ENCODE peak calls at places on chromosome 13, in eight cellular contexts. One of them, this sample, is unnamed. For H3K27me3, the result is how much of the 10 kb centered on the place peaks cover.

GRCh38 chr13:35767256-35767981 is 290.9 kb upstream of the MAB21L1 start:
- DNase-seq in thoracic aorta: no peak
- DNase-seq in IMR-90: no peak
- DNase-seq in SK-N-SH: no peak
- DNase-seq in Peyer's patch: no peak
- DNase-seq in H9: no peak
- DNase-seq in PC-3: no peak
- DNase-seq in transverse colon: no peak
- DNase-seq in this sample: no peak

GRCh38 chr13:27024781-27025492 is 146.7 kb downstream of the USP12 start:
- DNase-seq in thoracic aorta: no peak
- DNase-seq in IMR-90: no peak
- DNase-seq in SK-N-SH: no peak
- DNase-seq in Peyer's patch: no peak
- DNase-seq in H9: peak
- DNase-seq in PC-3: no peak
- DNase-seq in transverse colon: no peak
- DNase-seq in this sample: no peak

GRCh38 chr13:49435992-49436391 is 7.9 kb downstream of the CAB39L start:
- DNase-seq in thoracic aorta: no peak
- DNase-seq in IMR-90: peak
- DNase-seq in SK-N-SH: no peak
- DNase-seq in Peyer's patch: no peak
- DNase-seq in H9: no peak
- DNase-seq in PC-3: no peak
- DNase-seq in transverse colon: no peak
- DNase-seq in this sample: no peak

GRCh38 chr13:26050568-26051230 is 1.1 kb downstream of the SHISA2 start:
- DNase-seq in thoracic aorta: no peak
- DNase-seq in IMR-90: no peak
- DNase-seq in SK-N-SH: peak
- DNase-seq in Peyer's patch: no peak
- DNase-seq in H9: peak
- DNase-seq in PC-3: no peak
- DNase-seq in transverse colon: no peak
- DNase-seq in this sample: peak

GRCh38 chr13:110047511-110047910 is 259.4 kb downstream of the COL4A1 start:
- DNase-seq in thoracic aorta: peak
- DNase-seq in IMR-90: peak
- DNase-seq in SK-N-SH: peak
- DNase-seq in Peyer's patch: no peak
- DNase-seq in H9: no peak
- DNase-seq in PC-3: peak
- DNase-seq in transverse colon: no peak
- DNase-seq in this sample: no peak

GRCh38 chr13:45885194-45885593 is 33.6 kb upstream of the SIAH3 start:
- DNase-seq in thoracic aorta: no peak
- DNase-seq in IMR-90: no peak
- DNase-seq in SK-N-SH: no peak
- DNase-seq in Peyer's patch: no peak
- DNase-seq in H9: no peak
- DNase-seq in PC-3: no peak
- DNase-seq in transverse colon: no peak
- DNase-seq in this sample: no peak

GRCh38 chr13:97540696-97541095 is 106.7 kb downstream of the RAP2A start:
- DNase-seq in thoracic aorta: no peak
- DNase-seq in IMR-90: peak
- DNase-seq in SK-N-SH: no peak
- DNase-seq in Peyer's patch: no peak
- DNase-seq in H9: no peak
- DNase-seq in PC-3: no peak
- DNase-seq in transverse colon: no peak
- DNase-seq in this sample: no peak

GRCh38 chr13:102642475-102642874 is 45.7 kb downstream of the TPP2 start:
- DNase-seq in thoracic aorta: no peak
- DNase-seq in IMR-90: no peak
- DNase-seq in SK-N-SH: no peak
- DNase-seq in Peyer's patch: no peak
- DNase-seq in H9: no peak
- DNase-seq in PC-3: no peak
- DNase-seq in transverse colon: peak
- DNase-seq in this sample: no peak

GRCh38 chr13:112171570-112171965 is 104.6 kb downstream of the SOX1 start:
- DNase-seq in thoracic aorta: no peak
- DNase-seq in IMR-90: no peak
- DNase-seq in SK-N-SH: no peak
- DNase-seq in Peyer's patch: no peak
- DNase-seq in H9: no peak
- DNase-seq in PC-3: no peak
- DNase-seq in transverse colon: no peak
- DNase-seq in this sample: no peak

GRCh38 chr13:29438772-29439171 is 156.7 kb downstream of the SLC7A1 start:
- DNase-seq in thoracic aorta: no peak
- DNase-seq in IMR-90: no peak
- DNase-seq in SK-N-SH: no peak
- DNase-seq in Peyer's patch: no peak
- DNase-seq in H9: no peak
- DNase-seq in PC-3: no peak
- DNase-seq in transverse colon: no peak
- DNase-seq in this sample: no peak

GRCh38 chr13:33279898-33280549 is 5.5 kb downstream of the STARD13 start:
- DNase-seq in thoracic aorta: no peak
- DNase-seq in IMR-90: peak
- DNase-seq in SK-N-SH: no peak
- DNase-seq in Peyer's patch: no peak
- DNase-seq in H9: no peak
- DNase-seq in PC-3: peak
- DNase-seq in transverse colon: no peak
- DNase-seq in this sample: no peak

GRCh38 chr13:94298346-94298745 is 181.1 kb downstream of the DCT start:
- DNase-seq in thoracic aorta: no peak
- DNase-seq in IMR-90: no peak
- DNase-seq in SK-N-SH: no peak
- DNase-seq in Peyer's patch: no peak
- DNase-seq in H9: no peak
- DNase-seq in PC-3: no peak
- DNase-seq in transverse colon: no peak
- DNase-seq in this sample: no peak

GRCh38 chr13:71870036-71870435 is 3.0 kb upstream of the DACH1 start:
- DNase-seq in thoracic aorta: no peak
- DNase-seq in IMR-90: no peak
- DNase-seq in SK-N-SH: no peak
- DNase-seq in Peyer's patch: no peak
- DNase-seq in H9: no peak
- DNase-seq in PC-3: no peak
- DNase-seq in transverse colon: no peak
- DNase-seq in this sample: no peak

GRCh38 chr13:47794963-47795362 is 206.1 kb downstream of the SUCLA2 start:
- DNase-seq in thoracic aorta: no peak
- DNase-seq in IMR-90: peak
- DNase-seq in SK-N-SH: peak
- DNase-seq in Peyer's patch: no peak
- DNase-seq in H9: no peak
- DNase-seq in PC-3: peak
- DNase-seq in transverse colon: no peak
- DNase-seq in this sample: no peak
- TF ChIP-seq CTCF in thoracic aorta: no peak
- TF ChIP-seq CTCF in IMR-90: peak
- TF ChIP-seq CTCF in SK-N-SH: peak
- TF ChIP-seq CTCF in Peyer's patch: no peak
- TF ChIP-seq CTCF in H9: peak
- TF ChIP-seq CTCF in PC-3: peak
- TF ChIP-seq CTCF in transverse colon: peak
- TF ChIP-seq CTCF in this sample: peak

GRCh38 chr13:111068009-111068350 is 47.1 kb upstream of the ARHGEF7 start:
- DNase-seq in thoracic aorta: no peak
- DNase-seq in IMR-90: no peak
- DNase-seq in SK-N-SH: no peak
- DNase-seq in Peyer's patch: no peak
- DNase-seq in H9: no peak
- DNase-seq in PC-3: no peak
- DNase-seq in transverse colon: no peak
- DNase-seq in this sample: no peak

GRCh38 chr13:111065698-111066097 is 49.4 kb upstream of the ARHGEF7 start:
- DNase-seq in thoracic aorta: no peak
- DNase-seq in IMR-90: no peak
- DNase-seq in SK-N-SH: no peak
- DNase-seq in Peyer's patch: no peak
- DNase-seq in H9: no peak
- DNase-seq in PC-3: no peak
- DNase-seq in transverse colon: no peak
- DNase-seq in this sample: no peak

GRCh38 chr13:111064661-111065060 is 50.4 kb upstream of the ARHGEF7 start:
- DNase-seq in thoracic aorta: no peak
- DNase-seq in IMR-90: no peak
- DNase-seq in SK-N-SH: no peak
- DNase-seq in Peyer's patch: no peak
- DNase-seq in H9: no peak
- DNase-seq in PC-3: no peak
- DNase-seq in transverse colon: no peak
- DNase-seq in this sample: no peak

GRCh38 chr13:111062305-111062704 is 52.8 kb upstream of the ARHGEF7 start:
- DNase-seq in thoracic aorta: no peak
- DNase-seq in IMR-90: no peak
- DNase-seq in SK-N-SH: no peak
- DNase-seq in Peyer's patch: no peak
- DNase-seq in H9: no peak
- DNase-seq in PC-3: no peak
- DNase-seq in transverse colon: no peak
- DNase-seq in this sample: no peak

DNA sequence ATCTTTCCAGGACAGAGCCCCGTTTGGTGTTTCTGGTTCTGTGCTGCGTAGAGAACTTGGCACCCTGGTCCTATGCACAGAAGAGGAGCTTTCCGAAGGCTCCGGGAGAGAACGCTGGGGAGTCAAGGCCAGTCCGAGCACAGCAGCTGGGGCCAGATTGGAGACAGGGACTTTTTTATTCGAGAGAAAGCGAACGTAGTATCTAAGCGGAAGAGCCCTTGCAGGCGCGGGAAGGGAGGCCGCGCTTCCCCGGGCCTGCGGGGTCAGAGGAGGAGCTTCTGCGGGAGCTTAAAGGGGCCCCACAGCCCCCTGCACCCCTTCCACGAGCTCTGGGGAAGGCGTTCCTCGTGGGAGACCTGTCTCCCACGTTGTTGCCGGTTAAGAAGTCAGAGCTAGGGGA is 48.6 kb upstream of the ARHGEF7 start:
- DNase-seq in thoracic aorta: no peak
- DNase-seq in IMR-90: no peak
- DNase-seq in SK-N-SH: peak
- DNase-seq in Peyer's patch: no peak
- DNase-seq in H9: no peak
- DNase-seq in PC-3: no peak
- DNase-seq in transverse colon: no peak
- DNase-seq in this sample: no peak
- H3K27me3 ChIP-seq in thoracic aorta: under half
- H3K27me3 ChIP-seq in IMR-90: under half
- H3K27me3 ChIP-seq in SK-N-SH: under half
- H3K27me3 ChIP-seq in Peyer's patch: under half
- H3K27me3 ChIP-seq in H9: under half
- H3K27me3 ChIP-seq in PC-3: under half
- H3K27me3 ChIP-seq in transverse colon: under half
- H3K27me3 ChIP-seq in this sample: under half

GRCh38 chr13:79402074-79402635 is 3.9 kb downstream of the RBM26 start:
- DNase-seq in thoracic aorta: no peak
- DNase-seq in IMR-90: no peak
- DNase-seq in SK-N-SH: no peak
- DNase-seq in Peyer's patch: no peak
- DNase-seq in H9: no peak
- DNase-seq in PC-3: no peak
- DNase-seq in transverse colon: no peak
- DNase-seq in this sample: no peak

GRCh38 chr13:79398915-79399314 is 7.1 kb downstream of the RBM26 start:
- DNase-seq in thoracic aorta: no peak
- DNase-seq in IMR-90: peak
- DNase-seq in SK-N-SH: no peak
- DNase-seq in Peyer's patch: no peak
- DNase-seq in H9: no peak
- DNase-seq in PC-3: peak
- DNase-seq in transverse colon: no peak
- DNase-seq in this sample: no peak

GRCh38 chr13:79402679-79403078 is 3.4 kb downstream of the RBM26 start:
- DNase-seq in thoracic aorta: no peak
- DNase-seq in IMR-90: no peak
- DNase-seq in SK-N-SH: no peak
- DNase-seq in Peyer's patch: no peak
- DNase-seq in H9: no peak
- DNase-seq in PC-3: no peak
- DNase-seq in transverse colon: no peak
- DNase-seq in this sample: no peak

GRCh38 chr13:79403113-79403512 is 2.9 kb downstream of the RBM26 start:
- DNase-seq in thoracic aorta: no peak
- DNase-seq in IMR-90: no peak
- DNase-seq in SK-N-SH: no peak
- DNase-seq in Peyer's patch: no peak
- DNase-seq in H9: no peak
- DNase-seq in PC-3: no peak
- DNase-seq in transverse colon: no peak
- DNase-seq in this sample: no peak

GRCh38 chr13:79401259-79402071 is 4.6 kb downstream of the RBM26 start:
- DNase-seq in thoracic aorta: no peak
- DNase-seq in IMR-90: no peak
- DNase-seq in SK-N-SH: no peak
- DNase-seq in Peyer's patch: no peak
- DNase-seq in H9: no peak
- DNase-seq in PC-3: no peak
- DNase-seq in transverse colon: no peak
- DNase-seq in this sample: no peak
- H3K27ac ChIP-seq in thoracic aorta: no peak
- H3K27ac ChIP-seq in IMR-90: no peak
- H3K27ac ChIP-seq in SK-N-SH: no peak
- H3K27ac ChIP-seq in Peyer's patch: no peak
- H3K27ac ChIP-seq in H9: no peak
- H3K27ac ChIP-seq in PC-3: no peak
- H3K27ac ChIP-seq in transverse colon: no peak
- H3K27ac ChIP-seq in this sample: peak

GRCh38 chr13:76019421-76020044 is 383.4 kb downstream of the LMO7 start:
- DNase-seq in thoracic aorta: no peak
- DNase-seq in IMR-90: no peak
- DNase-seq in SK-N-SH: peak
- DNase-seq in Peyer's patch: no peak
- DNase-seq in H9: peak
- DNase-seq in PC-3: peak
- DNase-seq in transverse colon: no peak
- DNase-seq in this sample: no peak
- TF ChIP-seq CTCF in thoracic aorta: no peak
- TF ChIP-seq CTCF in IMR-90: no peak
- TF ChIP-seq CTCF in SK-N-SH: peak
- TF ChIP-seq CTCF in Peyer's patch: no peak
- TF ChIP-seq CTCF in H9: peak
- TF ChIP-seq CTCF in PC-3: peak
- TF ChIP-seq CTCF in transverse colon: no peak
- TF ChIP-seq CTCF in this sample: no peak